ENCODE peak calls at places on chromosomes 5 and 9, in eight cellular contexts. One of them, this sample, is unnamed.
A peak's percentile ranks its signal among the peaks of the same experiment; 100 is the strongest.

GRCh38 chr9:126357074-126357473 is 30.4 kb downstream of the MVB12B start:
- DNase-seq in AG04450: no peak
- DNase-seq in IMR-90: no peak
- DNase-seq in astrocyte of the spinal cord: no peak
- DNase-seq in A673: no peak
- DNase-seq in fibroblast of lung: no peak
- DNase-seq in epithelial cell of esophagus: peak; percentile 98
- DNase-seq in AG10803: no peak
- DNase-seq in this sample: no peak

GRCh38 chr5:79301046-79301712 is 65.2 kb downstream of the JMY start:
- DNase-seq in fibroblast of lung: peak; percentile 51
- DNase-seq in epithelial cell of esophagus: no peak
- DNase-seq in IMR-90: peak; percentile 78
- DNase-seq in AG10803: peak; percentile 49
- DNase-seq in astrocyte of the spinal cord: peak; percentile 9
- DNase-seq in AG04450: peak; percentile 49
- DNase-seq in A673: no peak
- DNase-seq in this sample: no peak

GRCh38 chr9:138053996-138054752 is 176.6 kb downstream of the CACNA1B start:
- DNase-seq in epithelial cell of esophagus: no peak
- DNase-seq in astrocyte of the spinal cord: no peak
- DNase-seq in AG10803: no peak
- DNase-seq in A673: no peak
- DNase-seq in IMR-90: no peak
- DNase-seq in fibroblast of lung: no peak
- DNase-seq in AG04450: no peak
- DNase-seq in this sample: peak; percentile 44

GRCh38 chr5:131068893-131069643 is 96.0 kb downstream of the HINT1 start:
- DNase-seq in AG10803: no peak
- DNase-seq in astrocyte of the spinal cord: no peak
- DNase-seq in epithelial cell of esophagus: no peak
- DNase-seq in IMR-90: no peak
- DNase-seq in AG04450: no peak
- DNase-seq in A673: no peak
- DNase-seq in fibroblast of lung: no peak
- DNase-seq in this sample: no peak

GRCh38 chr9:26955222-26955903 is 849 bp upstream of the IFT74 start:
- DNase-seq in AG04450: no peak
- DNase-seq in AG10803: peak; percentile 20
- DNase-seq in A673: no peak
- DNase-seq in astrocyte of the spinal cord: no peak
- DNase-seq in IMR-90: no peak
- DNase-seq in fibroblast of lung: no peak
- DNase-seq in epithelial cell of esophagus: no peak
- DNase-seq in this sample: peak; percentile 76

GRCh38 chr5:73729329-73729728 is 103.3 kb downstream of the ARHGEF28 start:
- DNase-seq in epithelial cell of esophagus: peak; percentile 19
- DNase-seq in AG04450: no peak
- DNase-seq in astrocyte of the spinal cord: no peak
- DNase-seq in fibroblast of lung: no peak
- DNase-seq in IMR-90: peak; percentile 41
- DNase-seq in AG10803: no peak
- DNase-seq in A673: no peak
- DNase-seq in this sample: no peak

GRCh38 chr9:16704489-16705111 is 165.9 kb downstream of the BNC2 start:
- DNase-seq in AG10803: peak; percentile 81
- DNase-seq in fibroblast of lung: no peak
- DNase-seq in A673: no peak
- DNase-seq in astrocyte of the spinal cord: no peak
- DNase-seq in epithelial cell of esophagus: peak; percentile 1
- DNase-seq in IMR-90: peak; percentile 80
- DNase-seq in AG04450: peak; percentile 55
- DNase-seq in this sample: no peak

GRCh38 chr9:136996361-136997281 is at the start of gene CLIC3:
- DNase-seq in epithelial cell of esophagus: peak; percentile 34
- DNase-seq in fibroblast of lung: peak; percentile 36
- DNase-seq in AG10803: peak; percentile 8
- DNase-seq in IMR-90: no peak
- DNase-seq in AG04450: no peak
- DNase-seq in astrocyte of the spinal cord: no peak
- DNase-seq in A673: no peak
- DNase-seq in this sample: peak; percentile 54

GRCh38 chr5:74040811-74041491 is 415.0 kb downstream of the ARHGEF28 start:
- DNase-seq in AG04450: no peak
- DNase-seq in fibroblast of lung: peak; percentile 60
- DNase-seq in epithelial cell of esophagus: peak; percentile 69
- DNase-seq in AG10803: no peak
- DNase-seq in IMR-90: no peak
- DNase-seq in A673: no peak
- DNase-seq in astrocyte of the spinal cord: no peak
- DNase-seq in this sample: no peak

GRCh38 chr9:85859751-85860150 is 81.2 kb upstream of the NAA35 start:
- DNase-seq in fibroblast of lung: no peak
- DNase-seq in A673: no peak
- DNase-seq in astrocyte of the spinal cord: no peak
- DNase-seq in epithelial cell of esophagus: peak; percentile 50
- DNase-seq in AG10803: no peak
- DNase-seq in AG04450: no peak
- DNase-seq in IMR-90: no peak
- DNase-seq in this sample: no peak

GRCh38 chr9:111805262-111805661 is 10.5 kb upstream of the SHOC1 start:
- DNase-seq in fibroblast of lung: no peak
- DNase-seq in AG10803: no peak
- DNase-seq in IMR-90: no peak
- DNase-seq in astrocyte of the spinal cord: no peak
- DNase-seq in AG04450: no peak
- DNase-seq in epithelial cell of esophagus: no peak
- DNase-seq in A673: no peak
- DNase-seq in this sample: no peak

GRCh38 chr9:134917431-134918373 is at the start of gene FCN1:
- DNase-seq in astrocyte of the spinal cord: no peak
- DNase-seq in fibroblast of lung: no peak
- DNase-seq in A673: peak; percentile 29
- DNase-seq in epithelial cell of esophagus: no peak
- DNase-seq in AG10803: no peak
- DNase-seq in AG04450: no peak
- DNase-seq in IMR-90: no peak
- DNase-seq in this sample: peak; percentile 97
- H3K4me3 ChIP-seq in astrocyte of the spinal cord: no peak within 1 kb of the TSS
- H3K4me3 ChIP-seq in fibroblast of lung: no peak within 1 kb of the TSS
- H3K4me3 ChIP-seq in A673: no peak within 1 kb of the TSS
- H3K4me3 ChIP-seq in epithelial cell of esophagus: no peak within 1 kb of the TSS
- H3K4me3 ChIP-seq in AG10803: no peak within 1 kb of the TSS
- H3K4me3 ChIP-seq in AG04450: no peak within 1 kb of the TSS
- H3K4me3 ChIP-seq in IMR-90: no peak within 1 kb of the TSS
- H3K4me3 ChIP-seq in this sample: peak within 1 kb of the TSS; percentile 67

GRCh38 chr5:174699131-174699530 is 25.3 kb upstream of the MSX2 start:
- DNase-seq in A673: no peak
- DNase-seq in IMR-90: no peak
- DNase-seq in astrocyte of the spinal cord: no peak
- DNase-seq in epithelial cell of esophagus: no peak
- DNase-seq in AG10803: no peak
- DNase-seq in AG04450: no peak
- DNase-seq in fibroblast of lung: no peak
- DNase-seq in this sample: no peak

GRCh38 chr5:174693697-174694400 is 30.5 kb upstream of the MSX2 start:
- DNase-seq in IMR-90: no peak
- DNase-seq in A673: no peak
- DNase-seq in fibroblast of lung: no peak
- DNase-seq in AG04450: no peak
- DNase-seq in AG10803: no peak
- DNase-seq in astrocyte of the spinal cord: no peak
- DNase-seq in epithelial cell of esophagus: no peak
- DNase-seq in this sample: no peak

GRCh38 chr5:174692982-174693422 is 31.4 kb upstream of the MSX2 start:
- DNase-seq in fibroblast of lung: no peak
- DNase-seq in IMR-90: no peak
- DNase-seq in AG04450: no peak
- DNase-seq in AG10803: no peak
- DNase-seq in A673: no peak
- DNase-seq in epithelial cell of esophagus: no peak
- DNase-seq in astrocyte of the spinal cord: no peak
- DNase-seq in this sample: no peak

GRCh38 chr5:174692381-174692780 is 32.0 kb upstream of the MSX2 start:
- DNase-seq in fibroblast of lung: no peak
- DNase-seq in A673: no peak
- DNase-seq in astrocyte of the spinal cord: no peak
- DNase-seq in AG04450: no peak
- DNase-seq in IMR-90: no peak
- DNase-seq in AG10803: no peak
- DNase-seq in epithelial cell of esophagus: no peak
- DNase-seq in this sample: no peak

GRCh38 chr5:174698156-174698555 is 26.2 kb upstream of the MSX2 start:
- DNase-seq in AG10803: no peak
- DNase-seq in fibroblast of lung: no peak
- DNase-seq in epithelial cell of esophagus: no peak
- DNase-seq in astrocyte of the spinal cord: no peak
- DNase-seq in A673: no peak
- DNase-seq in AG04450: no peak
- DNase-seq in IMR-90: no peak
- DNase-seq in this sample: no peak
- TF ChIP-seq CTCF in AG10803: peak; percentile 1
- TF ChIP-seq CTCF in fibroblast of lung: no peak
- TF ChIP-seq CTCF in epithelial cell of esophagus: no peak
- TF ChIP-seq CTCF in astrocyte of the spinal cord: no peak
- TF ChIP-seq CTCF in A673: no peak
- TF ChIP-seq CTCF in AG04450: no peak
- TF ChIP-seq CTCF in IMR-90: no peak
- TF ChIP-seq CTCF in this sample: no peak

GRCh38 chr5:1565737-1566734 is 42.3 kb upstream of the LPCAT1 start:
- DNase-seq in fibroblast of lung: no peak
- DNase-seq in AG10803: no peak
- DNase-seq in AG04450: no peak
- DNase-seq in IMR-90: no peak
- DNase-seq in astrocyte of the spinal cord: no peak
- DNase-seq in epithelial cell of esophagus: no peak
- DNase-seq in A673: no peak
- DNase-seq in this sample: no peak

GRCh38 chr5:1570975-1571374 is 47.2 kb upstream of the LPCAT1 start:
- DNase-seq in AG10803: no peak
- DNase-seq in fibroblast of lung: no peak
- DNase-seq in astrocyte of the spinal cord: no peak
- DNase-seq in A673: no peak
- DNase-seq in epithelial cell of esophagus: no peak
- DNase-seq in AG04450: no peak
- DNase-seq in IMR-90: no peak
- DNase-seq in this sample: no peak

GRCh38 chr5:1564824-1565736 is 41.3 kb upstream of the LPCAT1 start:
- DNase-seq in epithelial cell of esophagus: no peak
- DNase-seq in IMR-90: no peak
- DNase-seq in A673: no peak
- DNase-seq in fibroblast of lung: no peak
- DNase-seq in astrocyte of the spinal cord: no peak
- DNase-seq in AG04450: no peak
- DNase-seq in AG10803: no peak
- DNase-seq in this sample: no peak

GRCh38 chr5:1564182-1564748 is 40.5 kb upstream of the LPCAT1 start:
- DNase-seq in astrocyte of the spinal cord: peak; percentile 47
- DNase-seq in AG04450: no peak
- DNase-seq in A673: no peak
- DNase-seq in fibroblast of lung: peak; percentile 72
- DNase-seq in epithelial cell of esophagus: peak; percentile 83
- DNase-seq in AG10803: peak; percentile 31
- DNase-seq in IMR-90: peak; percentile 30
- DNase-seq in this sample: peak; percentile 86

DNA sequence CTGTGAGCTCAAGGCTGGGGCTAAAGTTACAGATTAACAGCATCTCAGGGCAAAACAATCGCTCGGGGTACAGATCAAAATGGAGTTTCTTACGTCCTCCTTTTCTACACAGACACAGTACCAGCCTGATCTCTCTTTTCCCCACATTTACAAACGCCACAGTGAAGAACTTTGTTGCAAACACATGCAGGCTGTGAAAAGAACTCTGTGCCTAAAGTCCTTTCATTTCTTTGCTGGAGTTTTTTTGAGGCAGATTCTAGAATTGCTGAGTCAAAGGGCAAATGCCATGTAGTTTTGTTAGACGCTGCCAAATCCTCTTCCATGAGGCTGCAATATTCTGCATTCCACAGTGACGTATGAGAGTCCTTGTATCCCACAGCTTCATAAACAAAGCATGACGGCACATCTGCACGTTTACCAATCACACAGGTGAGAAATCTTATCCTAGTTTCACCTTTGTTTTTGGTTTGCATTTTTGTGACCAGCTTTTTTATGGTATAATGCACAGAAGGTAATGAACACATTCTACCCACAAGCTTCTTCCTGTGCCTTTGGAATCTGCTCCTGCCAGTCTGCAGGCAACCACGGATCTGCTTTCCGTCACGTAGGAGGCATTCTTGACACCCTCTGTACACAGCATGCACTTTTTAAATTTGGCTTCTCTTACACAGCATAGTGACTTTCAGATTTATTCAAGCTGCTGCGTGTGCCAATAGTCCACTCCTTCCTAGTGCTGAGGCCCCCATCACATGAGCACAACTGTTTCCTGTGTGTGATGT is 44.6 kb upstream of the LPCAT1 start:
- DNase-seq in IMR-90: peak; percentile 90
- DNase-seq in fibroblast of lung: peak; percentile 85
- DNase-seq in A673: no peak
- DNase-seq in AG04450: peak; percentile 57
- DNase-seq in AG10803: peak; percentile 92
- DNase-seq in epithelial cell of esophagus: peak; percentile 87
- DNase-seq in astrocyte of the spinal cord: peak; percentile 79
- DNase-seq in this sample: no peak
- H3K4me3 ChIP-seq in IMR-90: no peak overlapping the region
- H3K4me3 ChIP-seq in fibroblast of lung: no peak overlapping the region
- H3K4me3 ChIP-seq in A673: no peak overlapping the region
- H3K4me3 ChIP-seq in AG04450: no peak overlapping the region
- H3K4me3 ChIP-seq in AG10803: no peak overlapping the region
- H3K4me3 ChIP-seq in epithelial cell of esophagus: no peak overlapping the region
- H3K4me3 ChIP-seq in astrocyte of the spinal cord: no peak overlapping the region
- H3K4me3 ChIP-seq in this sample: no peak overlapping the region

DNA sequence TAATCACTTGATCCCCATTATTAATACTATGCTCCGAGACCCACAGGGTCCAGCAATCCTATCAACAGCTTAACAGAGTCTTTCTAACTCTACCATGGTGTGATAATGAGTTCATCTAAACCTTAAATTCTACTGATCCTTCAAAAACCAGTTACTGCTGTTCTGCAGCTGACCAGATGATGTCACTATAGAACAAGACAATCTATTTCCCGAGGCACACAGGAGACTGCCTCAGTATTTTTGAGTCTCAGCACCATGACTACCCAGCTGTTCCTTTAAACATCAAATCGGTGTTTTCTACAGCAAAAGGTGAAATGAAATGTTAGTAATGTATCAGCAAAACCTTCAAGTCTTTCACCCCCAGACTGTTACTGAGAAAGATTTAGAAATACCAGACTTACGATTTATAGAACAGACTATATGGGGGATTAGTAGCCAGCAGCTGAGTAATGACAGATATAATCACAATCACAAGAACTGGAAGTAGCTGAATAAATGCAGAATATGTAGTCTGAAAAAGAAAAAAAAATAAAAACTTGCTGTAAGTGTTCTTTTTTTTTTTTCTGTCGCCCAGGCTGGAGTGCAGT is 16.9 kb downstream of the DNAJC18 start:
- DNase-seq in astrocyte of the spinal cord: peak; percentile 78
- DNase-seq in AG04450: peak; percentile 51
- DNase-seq in AG10803: peak; percentile 76
- DNase-seq in IMR-90: peak; percentile 78
- DNase-seq in fibroblast of lung: peak; percentile 61
- DNase-seq in epithelial cell of esophagus: peak; percentile 79
- DNase-seq in A673: peak; percentile 77
- DNase-seq in this sample: peak; percentile 77
- TF ChIP-seq CTCF in astrocyte of the spinal cord: peak; percentile 86
- TF ChIP-seq CTCF in AG04450: peak; percentile 90
- TF ChIP-seq CTCF in AG10803: peak; percentile 98
- TF ChIP-seq CTCF in IMR-90: peak; percentile 94
- TF ChIP-seq CTCF in fibroblast of lung: peak; percentile 84
- TF ChIP-seq CTCF in epithelial cell of esophagus: peak; percentile 89
- TF ChIP-seq CTCF in A673: peak; percentile 94
- TF ChIP-seq CTCF in this sample: peak; percentile 84

This sample was measured in NB4.